ENCODE peak calls at places on chromosomes 7 and 10, in six cellular contexts. N, Y, A, I, G and K are unnamed samples.

GRCh38 chr7:158740657-158741293 is 36.2 kb upstream of the NCAPG2 start:
- DNase-seq in G (no peak), I (peak), Y (no peak), A (no peak), N (no peak), K (no peak)

GRCh38 chr7:50450691-50451051 is 521 bp upstream of the FIGNL1 start:
- DNase-seq in N (no peak), I (no peak), A (peak), Y (no peak), G (no peak), K (no peak)

GRCh38 chr10:115802911-115803310 is 470.1 kb downstream of the GFRA1 start:
- DNase-seq in G (no peak), A (no peak), I (no peak), Y (no peak), N (peak), K (no peak)

GRCh38 chr7:69250958-69251357 is 347.3 kb upstream of the AUTS2 start:
- DNase-seq in Y (no peak), N (no peak), G (no peak), A (no peak), I (no peak), K (no peak)

GRCh38 chr10:72075184-72076115 is 12.9 kb downstream of the SPOCK2 start:
- DNase-seq in G (no peak), A (peak), N (no peak), Y (no peak), I (no peak), K (no peak)

GRCh38 chr10:14322531-14322930 is 8.2 kb downstream of the FRMD4A start:
- DNase-seq in I (no peak), A (no peak), Y (no peak), G (no peak), N (no peak), K (no peak)

GRCh38 chr10:6124666-6125065 is 35.8 kb downstream of the RBM17 start:
- DNase-seq in G (no peak), I (no peak), A (no peak), Y (peak), N (no peak), K (no peak)

GRCh38 chr7:2431260-2431867 is 28.0 kb downstream of the CHST12 start:
- DNase-seq in A (no peak), I (peak), G (no peak), N (peak), Y (no peak), K (peak)

GRCh38 chr7:83271212-83272099 is 108.8 kb upstream of the PCLO start:
- DNase-seq in N (peak), Y (no peak), I (peak), A (no peak), G (no peak), K (no peak)
- TF ChIP-seq CTCF in N (peak), Y (no peak), I (peak), A (no peak), G (peak), K (no peak)

GRCh38 chr7:35246819-35247218 is 7.1 kb downstream of the TBX20 start:
- DNase-seq in Y (no peak), I (no peak), N (no peak), G (no peak), A (no peak), K (no peak)

GRCh38 chr7:35241431-35241830 is 12.5 kb downstream of the TBX20 start:
- DNase-seq in Y (no peak), I (no peak), G (no peak), N (no peak), A (no peak), K (no peak)

DNA sequence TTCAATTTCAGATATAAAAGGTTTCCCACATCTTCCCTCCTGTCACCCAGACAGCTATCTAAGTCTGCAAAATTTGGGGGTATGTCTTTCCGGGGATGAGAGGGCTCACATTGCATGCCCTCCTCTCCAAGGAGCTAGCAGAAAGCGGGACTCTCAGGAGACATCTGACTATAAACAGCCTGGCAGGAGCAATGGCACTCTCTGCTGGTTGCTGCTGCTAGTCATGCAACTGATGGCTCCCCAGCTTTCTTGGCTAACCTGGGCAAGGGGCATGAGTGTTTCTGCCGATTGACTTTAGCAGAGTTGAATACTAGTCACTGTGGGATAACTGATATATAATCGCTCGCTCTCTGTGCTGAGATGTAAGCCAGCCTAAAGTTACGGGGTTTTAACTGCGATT is 12.0 kb downstream of the TBX20 start:
- DNase-seq in G (no peak), Y (no peak), N (peak), I (no peak), A (no peak), K (no peak)
- TF ChIP-seq CTCF in G (no peak), Y (no peak), N (peak), I (no peak), A (no peak), K (no peak)

DNA sequence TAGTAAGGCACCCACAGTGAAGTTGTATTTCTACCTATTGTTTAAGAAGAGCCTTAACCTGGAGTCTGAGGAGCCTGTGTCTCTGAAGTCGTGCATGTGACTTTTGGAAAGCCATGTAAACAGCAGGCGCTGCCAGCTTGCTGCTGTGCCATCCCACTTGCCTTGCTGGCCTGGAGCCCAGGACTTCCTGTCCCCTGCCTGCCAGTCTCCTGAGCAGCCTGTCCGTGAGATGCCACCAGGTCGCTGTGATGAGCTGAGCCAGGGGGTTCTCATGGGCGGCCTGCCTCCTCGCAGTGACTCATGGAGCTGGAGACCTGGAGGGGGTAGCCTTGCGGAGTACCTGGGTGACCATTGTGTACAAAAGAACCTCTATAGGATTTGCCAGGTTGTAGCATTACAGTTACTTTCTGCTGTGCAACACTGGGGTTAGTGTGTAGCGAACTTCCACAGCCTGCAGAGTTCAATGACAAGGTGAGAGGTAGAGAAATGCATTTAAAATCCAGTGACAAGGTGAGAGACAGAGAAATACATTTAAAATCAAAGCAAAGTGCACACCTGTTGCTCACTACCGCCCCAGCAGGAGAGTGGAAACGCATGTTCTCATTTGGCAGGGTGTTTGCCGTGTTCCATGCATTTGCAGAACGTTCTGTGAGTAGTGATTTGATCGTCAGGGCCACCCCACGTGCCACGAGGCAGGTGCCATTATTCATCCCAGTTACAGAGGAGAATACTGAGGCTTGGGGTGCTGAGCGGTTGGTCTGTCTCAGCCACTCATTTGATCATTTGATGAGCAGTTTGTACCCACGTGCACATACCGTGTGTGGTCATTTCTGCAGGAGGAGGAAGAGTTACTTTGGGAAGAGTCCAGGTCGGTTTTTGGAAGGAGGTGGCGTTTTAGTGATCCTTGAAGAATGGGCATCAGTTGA is 36.6 kb upstream of the BHLHA15 start:
- DNase-seq in G (no peak), Y (no peak), A (peak), I (no peak), N (no peak), K (no peak)
- TF ChIP-seq CTCF in G (no peak), Y (no peak), A (no peak), I (no peak), N (no peak), K (no peak)

DNA sequence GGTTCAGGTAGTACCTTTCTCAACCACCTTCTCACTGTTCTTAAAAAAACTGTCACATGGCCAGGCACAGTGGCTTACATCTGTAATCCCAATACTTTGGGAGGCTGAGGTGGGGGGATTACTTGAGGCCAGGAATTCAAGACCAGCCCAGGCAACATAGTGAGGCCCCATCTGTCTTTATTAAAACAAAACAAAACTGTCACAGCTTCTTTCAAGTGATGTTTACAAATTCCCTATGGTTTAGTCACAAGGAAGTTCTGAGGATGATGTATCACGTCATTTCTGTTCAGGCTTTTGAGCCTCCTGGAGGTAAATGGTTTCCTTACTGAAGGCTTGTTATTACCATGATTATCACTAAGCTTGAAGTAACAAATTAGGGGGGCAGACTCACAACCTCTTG is 186.2 kb downstream of the CFTR start:
- DNase-seq in Y (no peak), N (no peak), G (no peak), I (no peak), A (no peak), K (no peak)
- TF ChIP-seq CTCF in Y (no peak), N (no peak), G (no peak), I (no peak), A (no peak), K (no peak)

GRCh38 chr7:98913612-98914011 is 35.3 kb downstream of the TRRAP start:
- DNase-seq in Y (no peak), I (no peak), G (peak), N (no peak), A (no peak), K (no peak)
- TF ChIP-seq CTCF in Y (no peak), I (no peak), G (peak), N (no peak), A (no peak), K (peak)

DNA sequence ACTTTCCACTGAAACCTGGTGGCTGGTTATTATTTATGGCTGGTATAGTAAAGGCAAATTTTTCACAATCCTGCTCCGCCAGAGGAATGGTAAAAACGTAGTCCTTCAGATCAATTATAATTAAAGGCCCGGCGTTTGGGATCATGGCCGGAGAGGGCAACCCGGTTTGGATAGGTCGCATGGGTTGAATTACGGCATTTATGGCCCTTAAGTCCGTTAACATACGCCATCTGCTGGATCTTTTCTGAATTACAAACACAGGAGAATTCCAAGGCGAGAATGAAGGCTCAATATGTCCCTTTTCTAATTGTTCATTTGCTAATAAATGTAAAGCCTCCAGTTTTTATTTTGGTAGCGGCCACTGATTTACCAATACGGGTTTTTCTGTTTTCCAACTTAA is 11.3 kb upstream of the TAS2R3 start:
- DNase-seq in Y (no peak), N (peak), I (no peak), A (no peak), G (no peak), K (no peak)
- TF ChIP-seq CTCF in Y (no peak), N (peak), I (peak), A (peak), G (peak), K (peak)

GRCh38 chr10:96560489-96560888 is 26.3 kb downstream of the TM9SF3 start:
- DNase-seq in A (no peak), I (no peak), G (no peak), N (no peak), Y (no peak), K (no peak)
- TF ChIP-seq CTCF in A (no peak), I (no peak), G (no peak), N (no peak), Y (no peak), K (no peak)